ENCODE peak calls at places on chromosomes 11 and 22, in six cellular contexts. S is K562, B is A549, C is GM12878, H is SK-N-SH, Y is HCT116. O is an unnamed sample.

GRCh38 chr22:46377566-46378498 is 42.3 kb downstream of the TRMU start:
- DNase-seq in S (no peak), B (peak; percentile 89), C (no peak), H (no peak), Y (peak; percentile 66), O (peak; percentile 74)

GRCh38 chr22:30890689-30891442 is 77.7 kb downstream of the MORC2 start:
- DNase-seq in S (peak; percentile 41), B (peak; percentile 36), C (no peak), H (peak; percentile 79), Y (peak; percentile 10), O (peak; percentile 71)

GRCh38 chr11:19675397-19675796 is 37.2 kb upstream of the NAV2 start:
- DNase-seq in S (no peak), B (no peak), C (no peak), H (no peak), Y (no peak), O (no peak)

GRCh38 chr11:78869293-78869692 is 294.6 kb upstream of the NARS2 start:
- DNase-seq in S (no peak), B (no peak), C (no peak), H (no peak), Y (no peak), O (peak; percentile 50)

GRCh38 chr11:74357449-74357848 is 40.8 kb downstream of the PGM2L1 start:
- DNase-seq in S (no peak), B (no peak), C (no peak), H (no peak), Y (no peak), O (no peak)

GRCh38 chr11:130477646-130478203 is 29.3 kb downstream of the ADAMTS15 start:
- DNase-seq in S (no peak), B (no peak), C (no peak), H (peak; percentile 3), Y (no peak), O (no peak)

GRCh38 chr11:68956142-68956541 is 24.6 kb downstream of the MRGPRD start:
- DNase-seq in S (peak; percentile 78), B (no peak), C (no peak), H (peak; percentile 70), Y (no peak), O (peak; percentile 64)

GRCh38 chr22:49532831-49533802 is 294.6 kb downstream of the BRD1 start:
- DNase-seq in S (no peak), B (no peak), C (no peak), H (no peak), Y (no peak), O (no peak)

GRCh38 chr11:119755351-119756071 is 26.5 kb upstream of the NECTIN1 start:
- DNase-seq in S (peak; percentile 15), B (no peak), C (no peak), H (no peak), Y (no peak), O (no peak)

GRCh38 chr11:116387623-116388022 is 385.2 kb downstream of the BUD13 start:
- DNase-seq in S (no peak), B (no peak), C (no peak), H (no peak), Y (no peak), O (no peak)

GRCh38 chr11:125903753-125904659 is at the start of gene DDX25:
- DNase-seq in S (no peak), B (no peak), C (no peak), H (peak; percentile 95), Y (no peak), O (peak; percentile 88)

GRCh38 chr11:68855205-68855978 is 13.7 kb upstream of the CPT1A start:
- DNase-seq in S (no peak), B (no peak), C (no peak), H (peak; percentile 75), Y (no peak), O (peak; percentile 64)

GRCh38 chr11:67651976-67652895 is 1.7 kb upstream of the ACY3 start:
- DNase-seq in S (no peak), B (no peak), C (no peak), H (no peak), Y (no peak), O (no peak)

GRCh38 chr22:39545310-39546063 is 12.9 kb upstream of the RPS19BP1 start:
- DNase-seq in S (peak; percentile 63), B (no peak), C (no peak), H (no peak), Y (no peak), O (peak; percentile 91)

GRCh38 chr11:100716848-100717247 is 29.8 kb downstream of the ARHGAP42 start:
- DNase-seq in S (no peak), B (no peak), C (no peak), H (no peak), Y (no peak), O (no peak)

GRCh38 chr22:18071968-18072310 is 5.9 kb upstream of the PEX26 start:
- DNase-seq in S (no peak), B (no peak), C (no peak), H (no peak), Y (no peak), O (no peak)

GRCh38 chr11:19419021-19419750 is 178.4 kb upstream of the E2F8 start:
- DNase-seq in S (no peak), B (peak; percentile 69), C (no peak), H (no peak), Y (no peak), O (peak; percentile 13)

GRCh38 chr11:72828081-72828567 is 13.9 kb downstream of the ATG16L2 start:
- DNase-seq in S (no peak), B (no peak), C (no peak), H (no peak), Y (no peak), O (no peak)

GRCh38 chr11:103433380-103433779 is 324.2 kb downstream of the DYNC2H1 start:
- DNase-seq in S (no peak), B (peak; percentile 17), C (no peak), H (no peak), Y (no peak), O (no peak)

GRCh38 chr22:19231986-19232385 is 53.5 kb upstream of the SLC25A1 start:
- DNase-seq in S (no peak), B (no peak), C (no peak), H (no peak), Y (no peak), O (no peak)

GRCh38 chr11:99068832-99069231 is 48.1 kb downstream of the CNTN5 start:
- DNase-seq in S (no peak), B (no peak), C (no peak), H (no peak), Y (no peak), O (no peak)

GRCh38 chr11:33635161-33635560 is 65.5 kb downstream of the C11orf91 start:
- DNase-seq in S (no peak), B (no peak), C (no peak), H (no peak), Y (no peak), O (no peak)

GRCh38 chr11:72589802-72590761 is 84.1 kb downstream of the PDE2A start:
- DNase-seq in S (peak; percentile 77), B (peak; percentile 73), C (no peak), H (peak; percentile 60), Y (no peak), O (peak; percentile 89)

GRCh38 chr11:31449040-31449439 is 60.4 kb downstream of the IMMP1L start:
- DNase-seq in S (no peak), B (no peak), C (no peak), H (no peak), Y (no peak), O (no peak)

GRCh38 chr11:61532136-61533038 is 23.8 kb downstream of the LRRC10B start:
- DNase-seq in S (peak; percentile 88), B (peak; percentile 49), C (no peak), H (peak; percentile 69), Y (no peak), O (peak; percentile 85)

DNA sequence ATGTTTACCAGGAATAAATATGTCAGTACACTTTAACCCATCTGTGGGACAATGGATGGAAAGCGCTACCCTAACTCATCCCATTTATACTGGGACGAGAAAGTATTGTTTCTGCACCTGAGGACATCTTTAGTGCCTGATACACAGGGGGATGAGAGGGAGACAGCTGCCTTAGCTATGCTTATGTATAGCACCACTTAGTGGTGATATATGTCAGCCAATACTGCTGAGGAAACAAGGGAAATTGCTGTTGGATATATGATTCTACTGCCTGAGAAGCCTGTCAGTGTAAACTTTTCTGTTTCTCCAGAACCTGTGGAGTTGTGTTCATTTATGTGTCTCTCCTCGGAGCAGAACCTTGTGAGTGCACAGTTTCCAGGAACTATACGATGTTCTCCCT is 13.3 kb upstream of the CEP295 start:
- DNase-seq in S (no peak), B (peak; percentile 17), C (no peak), H (no peak), Y (no peak), O (peak; percentile 60)
- TF ChIP-seq CTCF in S (peak; percentile 44), B (peak; percentile 35), C (peak; percentile 31), H (peak; percentile 37), Y (peak; percentile 43), O (peak; percentile 66)

GRCh38 chr22:47388778-47389177 is 626.3 kb downstream of the TBC1D22A start:
- DNase-seq in S (no peak), B (no peak), C (no peak), H (no peak), Y (no peak), O (no peak)
- TF ChIP-seq REST in S (no peak), B (no peak), C (no peak), H (no peak), Y (no peak), O (no peak)

DNA sequence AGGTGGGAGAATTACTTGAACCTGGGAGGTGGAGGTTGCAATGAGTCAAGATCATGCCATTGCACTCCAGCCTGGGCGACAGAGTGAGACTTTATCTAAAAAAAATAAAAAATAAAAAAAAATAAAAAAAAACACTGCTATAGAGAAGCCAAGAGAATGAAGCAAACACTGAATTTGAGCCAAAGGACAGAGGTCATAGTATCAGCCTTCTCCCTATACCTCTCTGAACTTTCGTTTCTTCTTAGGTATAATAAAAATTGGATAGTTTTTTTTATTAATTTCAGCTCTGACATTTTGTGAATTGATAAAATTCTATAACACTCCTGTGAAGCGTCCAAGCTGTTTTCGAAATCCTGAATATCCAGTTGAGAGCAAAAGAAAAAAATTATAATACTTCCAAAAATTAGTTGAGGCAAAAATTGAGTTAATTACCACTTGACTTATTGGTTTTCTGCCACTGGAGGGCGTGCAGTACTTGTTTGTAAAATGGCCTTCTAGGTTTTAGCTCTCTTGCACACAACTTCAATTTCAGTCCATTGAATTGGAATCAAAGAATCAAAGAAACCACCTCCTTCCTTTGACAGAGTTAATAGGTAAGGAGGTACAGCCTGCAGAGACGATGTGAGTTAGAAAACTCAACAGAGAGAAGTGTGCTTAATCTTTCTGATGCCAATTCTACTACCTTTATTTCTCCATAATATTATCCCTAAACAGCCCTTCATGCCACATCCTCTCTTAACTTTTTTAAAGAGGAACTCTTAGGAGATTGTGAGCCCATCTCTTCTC is 143.2 kb downstream of the BBOX1 start:
- DNase-seq in S (peak; percentile 33), B (peak; percentile 78), C (peak; percentile 12), H (peak; percentile 25), Y (peak; percentile 51), O (peak; percentile 82)
- H3K4me2 ChIP-seq in S (no peak overlapping the region), B (no peak overlapping the region), C (no peak overlapping the region), H (no peak overlapping the region), Y (no peak overlapping the region), O (no peak overlapping the region)

GRCh38 chr11:64654439-64654838 is 63.4 kb downstream of the SLC22A12 start:
- DNase-seq in S (no peak), B (no peak), C (no peak), H (no peak), Y (no peak), O (no peak)

GRCh38 chr11:64659417-64660144 is 63.4 kb downstream of the NRXN2 start:
- DNase-seq in S (peak; percentile 73), B (peak; percentile 73), C (no peak), H (no peak), Y (peak; percentile 81), O (no peak)

GRCh38 chr11:64654958-64655541 is 64.0 kb downstream of the SLC22A12 start:
- DNase-seq in S (no peak), B (no peak), C (no peak), H (no peak), Y (no peak), O (no peak)

GRCh38 chr11:64655901-64656601 is 65.0 kb downstream of the SLC22A12 start:
- DNase-seq in S (no peak), B (no peak), C (no peak), H (no peak), Y (no peak), O (no peak)

GRCh38 chr11:64656797-64657196 is 65.8 kb downstream of the SLC22A12 start:
- DNase-seq in S (peak; percentile 54), B (no peak), C (no peak), H (no peak), Y (no peak), O (peak; percentile 83)
- TF ChIP-seq CTCF in S (peak; percentile 65), B (no peak), C (no peak), H (no peak), Y (peak; percentile 17), O (peak; percentile 62)